ENCODE peak calls at places on chromosomes 5 and 9, in four cellular contexts. One of them, this sample, is unnamed.

GRCh38 chr5:137069358-137069757 is 429.8 kb downstream of the SPOCK1 start:
- DNase-seq in CD4-positive, alpha-beta memory T cell: no peak
- DNase-seq in CD4-positive, CD25-positive, alpha-beta regulatory T cell: no peak
- DNase-seq in body of pancreas: no peak
- DNase-seq in this sample: no peak

GRCh38 chr9:101727621-101728524 is 10.6 kb downstream of the GRIN3A start:
- DNase-seq in CD4-positive, alpha-beta memory T cell: no peak
- DNase-seq in CD4-positive, CD25-positive, alpha-beta regulatory T cell: no peak
- DNase-seq in body of pancreas: peak
- DNase-seq in this sample: no peak

GRCh38 chr9:37984672-37985611 is 81.0 kb upstream of the SLC25A51 start:
- DNase-seq in CD4-positive, alpha-beta memory T cell: no peak
- DNase-seq in CD4-positive, CD25-positive, alpha-beta regulatory T cell: no peak
- DNase-seq in body of pancreas: no peak
- DNase-seq in this sample: no peak

GRCh38 chr5:173020154-173020581 is 36.0 kb upstream of the CREBRF start:
- DNase-seq in CD4-positive, alpha-beta memory T cell: no peak
- DNase-seq in CD4-positive, CD25-positive, alpha-beta regulatory T cell: no peak
- DNase-seq in body of pancreas: no peak
- DNase-seq in this sample: no peak

GRCh38 chr5:95822038-95822407 is 503 bp downstream of the GLRX start:
- DNase-seq in CD4-positive, alpha-beta memory T cell: no peak
- DNase-seq in CD4-positive, CD25-positive, alpha-beta regulatory T cell: no peak
- DNase-seq in body of pancreas: peak
- DNase-seq in this sample: peak

GRCh38 chr9:105681724-105682123 is 12.6 kb upstream of the TMEM38B start:
- DNase-seq in CD4-positive, alpha-beta memory T cell: no peak
- DNase-seq in CD4-positive, CD25-positive, alpha-beta regulatory T cell: no peak
- DNase-seq in body of pancreas: no peak
- DNase-seq in this sample: no peak

GRCh38 chr5:151219138-151219537 is 4.8 kb downstream of the CCDC69 start:
- DNase-seq in CD4-positive, alpha-beta memory T cell: no peak
- DNase-seq in CD4-positive, CD25-positive, alpha-beta regulatory T cell: no peak
- DNase-seq in body of pancreas: no peak
- DNase-seq in this sample: no peak

GRCh38 chr5:124979174-124979573 is 232.7 kb upstream of the ZNF608 start:
- DNase-seq in CD4-positive, alpha-beta memory T cell: no peak
- DNase-seq in CD4-positive, CD25-positive, alpha-beta regulatory T cell: no peak
- DNase-seq in body of pancreas: no peak
- DNase-seq in this sample: no peak

GRCh38 chr9:96447406-96447805 is 2.6 kb upstream of the HABP4 start:
- DNase-seq in CD4-positive, alpha-beta memory T cell: no peak
- DNase-seq in CD4-positive, CD25-positive, alpha-beta regulatory T cell: no peak
- DNase-seq in body of pancreas: no peak
- DNase-seq in this sample: no peak

GRCh38 chr5:17096975-17097695 is 120.3 kb upstream of the BASP1 start:
- DNase-seq in CD4-positive, alpha-beta memory T cell: no peak
- DNase-seq in CD4-positive, CD25-positive, alpha-beta regulatory T cell: no peak
- DNase-seq in body of pancreas: no peak
- DNase-seq in this sample: no peak

GRCh38 chr5:103021310-103021709 is 98.6 kb downstream of the GIN1 start:
- DNase-seq in CD4-positive, alpha-beta memory T cell: no peak
- DNase-seq in CD4-positive, CD25-positive, alpha-beta regulatory T cell: no peak
- DNase-seq in body of pancreas: no peak
- DNase-seq in this sample: peak

GRCh38 chr5:138755084-138755748 is 2.0 kb downstream of the CTNNA1 start:
- DNase-seq in CD4-positive, alpha-beta memory T cell: no peak
- DNase-seq in CD4-positive, CD25-positive, alpha-beta regulatory T cell: no peak
- DNase-seq in body of pancreas: no peak
- DNase-seq in this sample: no peak

GRCh38 chr5:138929571-138929955 is 54.4 kb upstream of the LRRTM2 start:
- DNase-seq in CD4-positive, alpha-beta memory T cell: no peak
- DNase-seq in CD4-positive, CD25-positive, alpha-beta regulatory T cell: no peak
- DNase-seq in body of pancreas: no peak
- DNase-seq in this sample: no peak

GRCh38 chr5:109347252-109347888 is 62.4 kb downstream of the PJA2 start:
- DNase-seq in CD4-positive, alpha-beta memory T cell: no peak
- DNase-seq in CD4-positive, CD25-positive, alpha-beta regulatory T cell: no peak
- DNase-seq in body of pancreas: no peak
- DNase-seq in this sample: no peak

GRCh38 chr9:86978413-86978812 is 31.1 kb upstream of the GAS1 start:
- DNase-seq in CD4-positive, alpha-beta memory T cell: no peak
- DNase-seq in CD4-positive, CD25-positive, alpha-beta regulatory T cell: no peak
- DNase-seq in body of pancreas: no peak
- DNase-seq in this sample: no peak

GRCh38 chr5:124634228-124634819 is 112.1 kb downstream of the ZNF608 start:
- DNase-seq in CD4-positive, alpha-beta memory T cell: no peak
- DNase-seq in CD4-positive, CD25-positive, alpha-beta regulatory T cell: no peak
- DNase-seq in body of pancreas: no peak
- DNase-seq in this sample: no peak

GRCh38 chr5:2173067-2173466 is 290.3 kb upstream of the IRX4 start:
- DNase-seq in CD4-positive, alpha-beta memory T cell: no peak
- DNase-seq in CD4-positive, CD25-positive, alpha-beta regulatory T cell: no peak
- DNase-seq in body of pancreas: no peak
- DNase-seq in this sample: no peak

GRCh38 chr5:96478983-96479382 is 45.9 kb upstream of the PCSK1 start:
- DNase-seq in CD4-positive, alpha-beta memory T cell: no peak
- DNase-seq in CD4-positive, CD25-positive, alpha-beta regulatory T cell: no peak
- DNase-seq in body of pancreas: peak
- DNase-seq in this sample: no peak

GRCh38 chr9:121735792-121736130 is 84.3 kb downstream of the DAB2IP start:
- DNase-seq in CD4-positive, alpha-beta memory T cell: no peak
- DNase-seq in CD4-positive, CD25-positive, alpha-beta regulatory T cell: no peak
- DNase-seq in body of pancreas: no peak
- DNase-seq in this sample: no peak

This sample was measured in NK-92 treated with Interleukin-12 subunit alpha and Interleukin-12 subunit beta, amount 100 ng/mL, for 24 hours.